ENCODE peak calls at places on chromosomes 13 and 19, in eight cellular contexts. M, X, E, G, W, H, J and D are unnamed samples.

GRCh38 chr13:66994097-66994496 is 236.0 kb downstream of the PCDH9 start:
- DNase-seq in X (no peak), W (no peak), M (peak; percentile 49), E (no peak), H (peak; percentile 47), J (no peak), G (peak; percentile 86), D (peak; percentile 52)

GRCh38 chr13:79395881-79396280 is 10.2 kb downstream of the RBM26 start:
- DNase-seq in G (no peak), E (no peak), W (no peak), X (no peak), H (no peak), M (no peak), J (no peak), D (no peak)

GRCh38 chr19:5990289-5990797 is 12.4 kb upstream of the RANBP3 start:
- DNase-seq in M (peak; percentile 58), W (no peak), X (no peak), E (no peak), J (no peak), H (no peak), G (peak; percentile 70), D (no peak)

GRCh38 chr19:39408392-39409206 is 2.0 kb downstream of the ZFP36 start:
- DNase-seq in X (no peak), J (no peak), E (no peak), W (no peak), G (no peak), H (peak; percentile 66), M (no peak), D (peak; percentile 70)

GRCh38 chr19:55674841-55675660 is at the start of gene EPN1:
- DNase-seq in J (peak; percentile 93), E (peak; percentile 92), W (peak; percentile 86), X (peak; percentile 95), G (peak; percentile 98), M (peak; percentile 99), H (peak; percentile 96), D (peak; percentile 97)

GRCh38 chr19:35109395-35110112 is 6.1 kb upstream of the FXYD3 start:
- DNase-seq in G (no peak), W (no peak), J (no peak), E (no peak), X (no peak), M (no peak), H (no peak), D (no peak)

GRCh38 chr19:16435999-16436650 is 35.6 kb downstream of the EPS15L1 start:
- DNase-seq in J (no peak), W (no peak), M (no peak), E (no peak), G (no peak), H (no peak), X (no peak), D (no peak)

GRCh38 chr19:17337675-17338439 is 504 bp downstream of the GTPBP3 start:
- DNase-seq in X (peak; percentile 82), M (peak; percentile 64), J (no peak), G (no peak), H (no peak), E (no peak), W (no peak), D (no peak)

GRCh38 chr13:106151056-106151699 is 384.3 kb downstream of the EFNB2 start:
- DNase-seq in H (peak; percentile 83), E (no peak), M (peak; percentile 89), X (no peak), J (no peak), W (peak; percentile 79), G (no peak), D (peak; percentile 92)

GRCh38 chr13:65834897-65835296 is 1395.2 kb downstream of the PCDH9 start:
- DNase-seq in E (no peak), G (no peak), J (no peak), M (no peak), H (no peak), X (no peak), W (no peak), D (no peak)

GRCh38 chr19:13825489-13826475 is 30.5 kb downstream of the ZSWIM4 start:
- DNase-seq in M (no peak), E (no peak), J (no peak), X (no peak), G (peak; percentile 82), H (no peak), W (no peak), D (no peak)

GRCh38 chr19:17737690-17738153 is 13.6 kb upstream of the FCHO1 start:
- DNase-seq in G (no peak), E (no peak), J (no peak), M (peak; percentile 26), X (no peak), H (no peak), W (no peak), D (no peak)

GRCh38 chr19:16018106-16018755 is 58.1 kb upstream of the TPM4 start:
- DNase-seq in M (no peak), H (no peak), E (no peak), X (no peak), J (no peak), G (no peak), W (no peak), D (no peak)

GRCh38 chr13:18943721-18944391 is 237.8 kb downstream of the TUBA3C start:
- DNase-seq in E (no peak), W (no peak), M (no peak), X (no peak), G (no peak), J (no peak), H (no peak), D (no peak)

GRCh38 chr13:42112864-42113263 is 64.4 kb downstream of the DGKH start:
- DNase-seq in X (no peak), W (no peak), H (no peak), J (no peak), M (no peak), E (no peak), G (no peak), D (no peak)

GRCh38 chr13:63094717-63095116 is 1679.1 kb upstream of the PCDH20 start:
- DNase-seq in J (no peak), X (no peak), W (no peak), H (no peak), E (no peak), M (no peak), G (no peak), D (no peak)

GRCh38 chr13:95083758-95084157 is 217.5 kb downstream of the ABCC4 start:
- DNase-seq in W (peak; percentile 50), J (no peak), H (no peak), G (no peak), X (no peak), M (peak; percentile 47), E (no peak), D (no peak)

GRCh38 chr19:4877753-4878490 is 10.5 kb upstream of the PLIN3 start:
- DNase-seq in G (peak; percentile 58), H (no peak), J (no peak), M (no peak), X (no peak), E (no peak), W (no peak), D (peak; percentile 43)

GRCh38 chr19:47158879-47159509 is 28.4 kb downstream of the SAE1 start:
- DNase-seq in E (no peak), W (no peak), X (no peak), M (peak; percentile 37), H (peak; percentile 14), J (no peak), G (no peak), D (no peak)

GRCh38 chr19:38693380-38694223 is 46.2 kb downstream of the ACTN4 start:
- DNase-seq in X (no peak), H (peak; percentile 71), E (peak; percentile 73), G (no peak), W (peak; percentile 58), J (no peak), M (no peak), D (no peak)

GRCh38 chr19:4454952-4455738 is 2.4 kb downstream of the UBXN6 start:
- DNase-seq in W (no peak), J (no peak), G (no peak), M (peak; percentile 75), E (no peak), X (no peak), H (no peak), D (peak; percentile 93)

GRCh38 chr13:79525458-79525857 is 44.5 kb downstream of the NDFIP2 start:
- DNase-seq in W (no peak), E (no peak), J (no peak), X (no peak), H (no peak), M (no peak), G (no peak), D (no peak)

GRCh38 chr13:98575009-98575866 is 1.7 kb downstream of the STK24 start:
- DNase-seq in H (no peak), X (peak; percentile 32), M (no peak), W (no peak), J (no peak), G (no peak), E (no peak), D (no peak)

GRCh38 chr19:8552810-8553209 is 24.4 kb downstream of the MYO1F start:
- DNase-seq in H (peak; percentile 63), E (no peak), G (peak; percentile 50), J (no peak), M (no peak), X (peak; percentile 4), W (no peak), D (no peak)

GRCh38 chr19:28883241-28883693 is 329.7 kb downstream of the UQCRFS1 start:
- DNase-seq in W (no peak), H (no peak), X (no peak), M (peak; percentile 75), G (no peak), E (no peak), J (no peak), D (peak; percentile 50)